ENCODE peak calls at places on chromosomes 16 and 17, in four cellular contexts. E is activated CD4-positive, alpha-beta T cell treated with anti-CD3 and anti-CD28 coated beads, Interleukin-2, amount 50 U/mL, for 1 hour; J is Calu3; Y is upper lobe of right lung. G is an unnamed sample.

GRCh38 chr16:28873543-28874201 is 4.6 kb upstream of the ATP2A1 start:
- DNase-seq in E (peak), J (peak), Y (peak), G (no peak)

GRCh38 chr17:17628388-17629008 is 37.0 kb upstream of the PEMT start:
- DNase-seq in E (peak), J (peak), Y (no peak), G (no peak)

GRCh38 chr16:54048994-54049929 is 237.3 kb downstream of the IRX3 start:
- DNase-seq in E (no peak), J (no peak), Y (no peak), G (no peak)

GRCh38 chr16:69367980-69368379 is 16.4 kb upstream of the TMED6 start:
- DNase-seq in E (no peak), J (no peak), Y (no peak), G (no peak)

GRCh38 chr17:55540414-55541091 is 29.3 kb upstream of the SMIM36 start:
- DNase-seq in E (no peak), J (no peak), Y (no peak), G (no peak)

GRCh38 chr17:1134634-1135324 is 45.0 kb downstream of the ABR start:
- DNase-seq in E (no peak), J (no peak), Y (no peak), G (no peak)

GRCh38 chr17:27478901-27479531 is 22.8 kb downstream of the KSR1 start:
- DNase-seq in E (no peak), J (no peak), Y (no peak), G (no peak)

GRCh38 chr16:49400611-49401010 is 27.0 kb downstream of the C16orf78 start:
- DNase-seq in E (no peak), J (no peak), Y (no peak), G (no peak)

GRCh38 chr17:68061512-68062313 is 26.2 kb downstream of the KPNA2 start:
- DNase-seq in E (no peak), J (no peak), Y (no peak), G (no peak)

GRCh38 chr16:14475370-14476139 is 154.5 kb downstream of the PARN start:
- DNase-seq in E (no peak), J (peak), Y (no peak), G (no peak)

GRCh38 chr17:39197380-39198185 is at the start of gene CACNB1:
- DNase-seq in E (peak), J (peak), Y (peak), G (peak)

GRCh38 chr16:66622863-66623262 is 18.4 kb downstream of the CMTM3 start:
- DNase-seq in E (no peak), J (no peak), Y (no peak), G (no peak)

GRCh38 chr17:27929990-27930389 is 36.8 kb upstream of the LYRM9 start:
- DNase-seq in E (no peak), J (no peak), Y (no peak), G (no peak)

GRCh38 chr17:15185625-15185991 is 79.5 kb downstream of the PMP22 start:
- DNase-seq in E (no peak), J (no peak), Y (no peak), G (no peak)

GRCh38 chr17:8572767-8573166 is 57.8 kb downstream of the MYH10 start:
- DNase-seq in E (no peak), J (no peak), Y (no peak), G (no peak)

GRCh38 chr16:83215417-83216001 is 588.7 kb downstream of the CDH13 start:
- DNase-seq in E (peak), J (peak), Y (no peak), G (peak)

GRCh38 chr17:11245187-11245586 is 4.2 kb downstream of the SHISA6 start:
- DNase-seq in E (no peak), J (no peak), Y (no peak), G (no peak)

G was measured in AG04450.